ENCODE peak calls at places on chromosome 3, in nine cellular contexts. R is dorsolateral prefrontal cortex, Z is brain microvascular endothelial cell, L is GM12864, Q is type B pancreatic cell, W is upper lobe of left lung, O is nephron progenitor cell, A is thyroid gland, V is prostate gland. M is an unnamed sample.

GRCh38 chr3:161500057-161500836 is 3.6 kb downstream of the OTOL1 start:
- DNase-seq in R (no peak), Z (no peak), L (no peak), Q (no peak), W (no peak), O (no peak), A (no peak), V (no peak), M (no peak)

GRCh38 chr3:28850186-28850585 is 430.7 kb upstream of the RBMS3 start:
- DNase-seq in R (no peak), Z (no peak), L (no peak), Q (no peak), W (no peak), O (no peak), A (no peak), V (no peak), M (no peak)

GRCh38 chr3:14811733-14812132 is 7.0 kb upstream of the FGD5 start:
- DNase-seq in R (no peak), Z (no peak), L (no peak), Q (no peak), W (no peak), O (no peak), A (no peak), V (no peak), M (no peak)

GRCh38 chr3:13261104-13261800 is 158.9 kb downstream of the NUP210 start:
- DNase-seq in R (no peak), Z (no peak), L (no peak), Q (no peak), W (no peak), O (peak), A (peak), V (no peak), M (no peak)

GRCh38 chr3:98726084-98726483 is 37.1 kb upstream of the ST3GAL6 start:
- DNase-seq in R (no peak), Z (peak), L (no peak), Q (no peak), W (no peak), O (no peak), A (no peak), V (no peak), M (no peak)

GRCh38 chr3:25906132-25906906 is 116.4 kb downstream of the OXSM start:
- DNase-seq in R (no peak), Z (no peak), L (no peak), Q (no peak), W (no peak), O (no peak), A (no peak), V (no peak), M (no peak)

GRCh38 chr3:185822221-185822956 is 2.5 kb downstream of the IGF2BP2 start:
- DNase-seq in R (no peak), Z (no peak), L (no peak), Q (no peak), W (no peak), O (no peak), A (no peak), V (no peak), M (no peak)

GRCh38 chr3:11567516-11568467 is 75.9 kb downstream of the VGLL4 start:
- DNase-seq in R (no peak), Z (peak), L (no peak), Q (no peak), W (no peak), O (no peak), A (no peak), V (no peak), M (no peak)

GRCh38 chr3:188196232-188196990 is 42.5 kb downstream of the LPP start:
- DNase-seq in R (no peak), Z (no peak), L (no peak), Q (no peak), W (no peak), O (no peak), A (no peak), V (no peak), M (no peak)

GRCh38 chr3:110767156-110767555 is 304.5 kb upstream of the NECTIN3 start:
- DNase-seq in R (no peak), Z (no peak), L (no peak), Q (no peak), W (no peak), O (no peak), A (no peak), V (no peak), M (no peak)

GRCh38 chr3:135970500-135971116 is 5.1 kb downstream of the PPP2R3A start:
- DNase-seq in R (peak), Z (no peak), L (no peak), Q (no peak), W (no peak), O (no peak), A (no peak), V (no peak), M (no peak)

GRCh38 chr3:52238193-52238760 is 681 bp downstream of the TWF2 start:
- DNase-seq in R (peak), Z (no peak), L (no peak), Q (no peak), W (peak), O (no peak), A (no peak), V (no peak), M (no peak)

GRCh38 chr3:52240059-52240885 is 1.3 kb upstream of the TWF2 start:
- DNase-seq in R (peak), Z (peak), L (peak), Q (no peak), W (peak), O (no peak), A (peak), V (no peak), M (no peak)

GRCh38 chr3:52237659-52238172 is 1.2 kb downstream of the TWF2 start:
- DNase-seq in R (peak), Z (peak), L (no peak), Q (no peak), W (peak), O (no peak), A (peak), V (peak), M (no peak)

GRCh38 chr3:52240886-52241244 is 1.9 kb upstream of the TWF2 start:
- DNase-seq in R (no peak), Z (no peak), L (no peak), Q (no peak), W (no peak), O (no peak), A (no peak), V (no peak), M (no peak)

GRCh38 chr3:52238761-52239701 is at the start of gene TWF2:
- DNase-seq in R (peak), Z (peak), L (no peak), Q (peak), W (peak), O (peak), A (peak), V (peak), M (peak)
- TF ChIP-seq CTCF in R (peak), Z (peak), L (peak), Q (peak), W (peak), O (no peak), A (peak), V (peak), M (peak)

GRCh38 chr3:63561879-63562278 is 90.6 kb upstream of the SNTN start:
- DNase-seq in R (no peak), Z (no peak), L (no peak), Q (no peak), W (no peak), O (no peak), A (no peak), V (no peak), M (no peak)

GRCh38 chr3:63562323-63562722 is 90.2 kb upstream of the SNTN start:
- DNase-seq in R (no peak), Z (no peak), L (no peak), Q (no peak), W (no peak), O (no peak), A (no peak), V (no peak), M (no peak)

GRCh38 chr3:63559884-63560283 is 92.6 kb upstream of the SNTN start:
- DNase-seq in R (no peak), Z (no peak), L (no peak), Q (no peak), W (no peak), O (no peak), A (no peak), V (no peak), M (no peak)

DNA sequence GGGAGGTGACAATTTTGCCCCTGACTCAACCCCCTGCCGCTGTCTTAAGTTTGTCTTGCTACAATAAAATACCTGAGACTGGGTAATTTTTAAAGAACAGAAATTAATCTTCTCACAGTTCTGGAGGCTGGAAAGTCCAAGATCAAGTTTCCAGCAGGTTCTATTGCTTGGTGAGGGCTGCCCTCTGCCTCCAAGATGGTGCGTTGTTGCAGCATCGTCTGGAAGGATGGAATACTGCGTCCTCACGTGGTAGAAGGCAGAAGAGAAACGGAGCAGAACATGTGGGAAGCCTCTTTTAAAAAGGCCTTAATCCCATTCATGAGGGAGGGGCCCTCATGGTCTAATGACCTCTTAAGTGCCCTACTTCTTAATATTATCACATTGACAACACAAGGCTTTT is 87.3 kb upstream of the SNTN start:
- DNase-seq in R (no peak), Z (no peak), L (no peak), Q (no peak), W (no peak), O (no peak), A (no peak), V (no peak), M (no peak)
- TF ChIP-seq CTCF in R (no peak), Z (peak), L (no peak), Q (no peak), W (no peak), O (no peak), A (no peak), V (no peak), M (no peak)

GRCh38 chr3:192804502-192804901 is 77.2 kb upstream of the FGF12 start:
- DNase-seq in R (no peak), Z (no peak), L (no peak), Q (no peak), W (no peak), O (no peak), A (no peak), V (no peak), M (no peak)

GRCh38 chr3:192801985-192802384 is 74.6 kb upstream of the FGF12 start:
- DNase-seq in R (no peak), Z (no peak), L (no peak), Q (no peak), W (no peak), O (no peak), A (no peak), V (no peak), M (no peak)

DNA sequence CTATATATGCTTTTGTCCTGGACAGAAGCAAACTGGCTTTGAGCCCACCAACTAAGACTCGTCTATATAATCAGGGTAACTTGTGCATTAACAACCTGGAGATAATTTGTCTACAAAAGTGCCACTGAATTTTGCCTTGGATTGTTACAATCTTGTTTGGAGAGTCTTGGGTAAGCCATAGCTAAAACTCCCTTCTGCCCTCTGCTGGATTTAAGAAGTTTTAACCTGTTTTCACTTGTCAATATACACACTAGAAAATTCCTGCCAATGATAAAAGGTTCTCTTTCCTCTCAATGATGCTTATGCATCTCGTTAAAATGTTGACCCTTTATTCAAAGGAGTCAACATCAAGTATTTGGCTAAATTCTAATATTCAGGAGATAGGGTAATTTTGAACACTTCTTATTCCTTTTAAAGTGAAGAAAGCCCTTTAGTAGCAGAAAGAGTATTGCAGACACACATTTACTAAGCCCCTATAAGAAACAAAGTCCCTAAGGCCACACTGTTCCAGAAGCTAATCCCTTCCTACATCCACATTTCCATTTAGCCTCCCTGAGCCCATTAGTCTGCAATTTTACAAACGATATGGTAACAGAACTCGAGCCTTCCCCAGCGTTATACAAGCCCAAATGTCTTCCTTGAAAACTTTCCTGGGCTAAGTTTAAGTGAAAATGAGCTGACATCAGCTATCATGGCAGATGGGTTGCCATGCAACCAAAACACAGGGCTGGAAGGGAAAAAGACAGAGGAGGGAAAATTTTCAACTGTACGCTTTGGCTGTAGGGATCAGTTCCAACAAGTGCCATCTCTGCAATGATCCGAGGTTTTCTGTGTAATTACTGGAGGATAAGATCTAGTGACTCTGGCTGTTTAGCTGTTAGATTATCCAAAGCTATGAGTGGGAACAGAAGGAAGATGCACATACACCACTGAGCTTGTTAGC is 75.9 kb upstream of the FGF12 start:
- DNase-seq in R (no peak), Z (peak), L (no peak), Q (no peak), W (no peak), O (no peak), A (no peak), V (no peak), M (no peak)
- TF ChIP-seq CTCF in R (peak), Z (peak), L (peak), Q (peak), W (peak), O (peak), A (peak), V (peak), M (peak)

DNA sequence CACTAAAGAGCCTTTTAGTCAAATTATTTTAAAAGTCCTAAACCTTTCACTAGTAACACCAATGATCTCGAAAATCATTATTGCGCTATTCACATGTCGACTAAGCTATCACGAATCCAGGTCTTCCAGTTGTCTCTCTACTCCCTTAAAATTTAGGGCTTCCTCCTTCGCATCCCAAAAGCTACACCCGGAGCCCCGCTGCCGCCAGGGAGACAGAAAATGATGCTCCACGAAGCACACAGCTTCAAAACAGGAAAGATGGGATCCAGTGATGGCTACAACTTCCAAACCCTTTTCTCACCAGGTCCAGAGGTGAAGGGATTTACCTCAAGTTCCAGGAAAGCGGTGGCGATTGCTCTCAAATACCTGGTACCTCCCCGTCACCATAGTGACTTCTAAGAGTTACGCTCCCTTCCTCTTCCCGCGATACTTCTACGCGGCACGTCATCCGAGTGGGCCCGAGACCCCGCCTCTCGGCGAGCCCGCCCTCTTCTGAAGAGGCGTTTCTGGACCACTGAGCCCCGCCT is at the start of gene IFT80:
- DNase-seq in R (peak), Z (peak), L (peak), Q (peak), W (peak), O (peak), A (peak), V (peak), M (peak)
- TF ChIP-seq CTCF in R (no peak), Z (peak), L (no peak), Q (peak), W (no peak), O (no peak), A (no peak), V (peak), M (no peak)

GRCh38 chr3:134249442-134249841 is 1.2 kb downstream of the RYK start:
- DNase-seq in R (no peak), Z (no peak), L (no peak), Q (no peak), W (no peak), O (no peak), A (no peak), V (no peak), M (no peak)
- TF ChIP-seq CTCF in R (no peak), Z (no peak), L (no peak), Q (no peak), W (no peak), O (no peak), A (no peak), V (no peak), M (no peak)

GRCh38 chr3:62378329-62378789 is 5.0 kb upstream of the FEZF2 start:
- DNase-seq in R (no peak), Z (no peak), L (no peak), Q (no peak), W (no peak), O (no peak), A (no peak), V (no peak), M (no peak)
- TF ChIP-seq CTCF in R (no peak), Z (no peak), L (no peak), Q (no peak), W (no peak), O (no peak), A (no peak), V (no peak), M (no peak)

GRCh38 chr3:180693656-180694055 is 14.4 kb upstream of the CCDC39 start:
- DNase-seq in R (no peak), Z (no peak), L (no peak), Q (no peak), W (no peak), O (no peak), A (no peak), V (no peak), M (no peak)

GRCh38 chr3:180684807-180685206 is 5.5 kb upstream of the CCDC39 start:
- DNase-seq in R (peak), Z (no peak), L (no peak), Q (no peak), W (no peak), O (peak), A (no peak), V (no peak), M (no peak)

DNA sequence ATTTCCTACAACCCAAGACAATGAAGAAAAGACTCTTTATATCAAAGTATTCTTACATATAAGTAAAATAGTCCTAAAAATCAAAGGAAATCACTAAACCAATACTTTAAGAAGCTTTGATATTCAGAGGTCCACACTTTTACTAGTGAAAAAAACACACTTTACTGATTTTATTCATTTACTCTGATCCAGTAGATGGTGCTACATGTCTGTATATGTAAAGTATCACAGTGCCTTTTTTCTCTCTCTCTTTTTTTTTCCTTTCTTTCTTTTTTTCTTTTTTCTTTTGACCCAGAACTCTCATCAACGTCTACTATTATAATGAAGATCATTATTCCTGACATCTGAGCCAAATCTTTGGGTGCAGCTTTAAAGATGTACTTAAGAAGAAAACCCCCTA is 10.8 kb upstream of the CCDC39 start:
- DNase-seq in R (no peak), Z (no peak), L (no peak), Q (no peak), W (no peak), O (no peak), A (no peak), V (no peak), M (no peak)
- TF ChIP-seq CTCF in R (no peak), Z (no peak), L (no peak), Q (peak), W (no peak), O (no peak), A (no peak), V (no peak), M (peak)

GRCh38 chr3:2150576-2150975 is 51.9 kb downstream of the CNTN4 start:
- DNase-seq in R (no peak), Z (no peak), L (no peak), Q (no peak), W (no peak), O (no peak), A (no peak), V (no peak), M (no peak)

GRCh38 chr3:2154596-2154995 is 55.9 kb downstream of the CNTN4 start:
- DNase-seq in R (no peak), Z (no peak), L (no peak), Q (no peak), W (no peak), O (no peak), A (no peak), V (no peak), M (no peak)

GRCh38 chr3:2158828-2159227 is 60.2 kb downstream of the CNTN4 start:
- DNase-seq in R (no peak), Z (no peak), L (no peak), Q (no peak), W (no peak), O (no peak), A (no peak), V (no peak), M (no peak)

GRCh38 chr3:2153047-2153446 is 54.4 kb downstream of the CNTN4 start:
- DNase-seq in R (no peak), Z (no peak), L (no peak), Q (no peak), W (no peak), O (no peak), A (no peak), V (no peak), M (no peak)

DNA sequence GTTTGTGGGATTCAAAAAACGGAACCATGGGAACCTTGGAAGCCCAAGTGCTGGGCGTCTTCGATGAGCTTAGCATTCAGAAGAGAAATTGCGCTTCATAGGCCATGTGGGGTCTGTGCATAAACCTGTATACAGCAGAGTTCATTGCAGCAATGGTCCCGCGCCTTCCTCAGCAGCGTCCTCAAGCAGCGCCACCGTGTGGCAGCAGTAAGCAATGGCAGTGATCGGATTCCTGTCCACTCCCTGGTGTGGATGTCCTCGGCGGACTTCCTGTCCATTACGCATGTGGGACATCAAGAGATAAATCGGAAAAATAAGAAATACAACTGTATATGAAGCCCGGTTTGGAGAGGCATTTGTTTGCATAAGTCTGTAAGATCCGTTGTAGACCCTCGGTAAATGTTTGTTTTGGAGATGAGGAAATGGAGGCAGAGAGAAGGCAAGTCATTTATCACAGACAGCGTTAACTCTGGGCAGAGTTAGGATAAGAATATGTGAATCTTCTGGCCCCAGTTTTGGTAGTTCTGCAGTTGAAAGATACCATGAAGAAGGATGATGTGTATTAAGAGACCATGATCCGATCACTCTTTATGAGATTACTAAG is 57.7 kb downstream of the CNTN4 start:
- DNase-seq in R (no peak), Z (no peak), L (no peak), Q (no peak), W (peak), O (peak), A (peak), V (no peak), M (peak)
- TF ChIP-seq CTCF in R (peak), Z (peak), L (peak), Q (peak), W (peak), O (peak), A (no peak), V (no peak), M (peak)